ENCODE peak calls at places on chromosomes 3 and 15, in nine cellular contexts. E is cardiac muscle cell; L is endothelial cell; B is Daoy; I is C1 segment of cervical spinal cord; Q is foreskin keratinocyte; V is neural crest cell; X is stimulated activated CD4-positive, alpha-beta T cell treated with anti-CD3 and anti-CD28 coated beads, Interleukin-12 subunit alpha, Interleukin-12 subunit beta, amount 100 ng/mL, for 48 hours; S is activated naive CD8-positive, alpha-beta T cell treated with anti-CD3 and anti-CD28 coated beads, Interleukin-2, amount 50 U/mL, for 24 hours. J is an unnamed sample.

GRCh38 chr15:35624881-35625280 is 78.9 kb upstream of the DPH6 start:
- DNase-seq in S (no peak), X (no peak), B (peak), L (no peak), E (peak), I (no peak), Q (no peak), V (no peak), J (no peak)

GRCh38 chr15:62927196-62927595 is 115.4 kb upstream of the TPM1 start:
- DNase-seq in L (no peak), S (no peak), I (no peak), B (no peak), E (no peak), X (no peak), Q (no peak), V (no peak), J (no peak)

GRCh38 chr3:197753263-197753662 is 3.6 kb downstream of the FYTTD1 start:
- DNase-seq in E (no peak), X (no peak), I (no peak), L (no peak), Q (no peak), B (no peak), S (no peak), V (no peak), J (no peak)

GRCh38 chr3:113354307-113354706 is 87.0 kb downstream of the CFAP44 start:
- DNase-seq in S (no peak), B (peak), L (no peak), E (no peak), Q (peak), V (no peak), X (no peak), I (no peak), J (no peak)

GRCh38 chr15:70050970-70051369 is 46.7 kb downstream of the TLE3 start:
- DNase-seq in B (no peak), S (no peak), I (no peak), Q (no peak), V (no peak), X (no peak), E (no peak), L (no peak), J (no peak)

GRCh38 chr3:29140706-29141105 is 140.2 kb upstream of the RBMS3 start:
- DNase-seq in Q (no peak), I (no peak), E (peak), S (no peak), B (no peak), L (no peak), V (no peak), X (no peak), J (no peak)

GRCh38 chr15:94844533-94845390 is 613.4 kb downstream of the MCTP2 start:
- DNase-seq in E (peak), B (peak), I (no peak), Q (no peak), S (peak), L (peak), X (no peak), V (peak), J (peak)

GRCh38 chr15:89893027-89893426 is 767 bp downstream of the AP3S2 start:
- DNase-seq in B (no peak), L (no peak), Q (no peak), I (no peak), X (no peak), E (peak), S (no peak), V (no peak), J (no peak)

GRCh38 chr3:158958873-158959272 is 157.0 kb downstream of the MFSD1 start:
- DNase-seq in B (no peak), V (no peak), E (no peak), I (no peak), S (no peak), Q (no peak), X (no peak), L (no peak), J (no peak)

J was measured in K562.